ENCODE peak calls at places on chromosomes 2 and 18, in seven cellular contexts. One of them, this sample, is unnamed.

GRCh38 chr2:150339282-150339681 is 148.2 kb downstream of the RND3 start:
- DNase-seq in psoas muscle: no peak
- DNase-seq in Right ventricle myocardium superior: no peak
- DNase-seq in iPS DF 19.7: no peak
- DNase-seq in mesothelial cell of epicardium: no peak
- DNase-seq in dorsolateral prefrontal cortex: no peak
- DNase-seq in stimulated activated CD4-positive, alpha-beta T cell treated with anti-CD3 and anti-CD28 coated beads, Interleukin-15, amount 100 ng/mL, for 24 hours: no peak
- DNase-seq in this sample: no peak

GRCh38 chr18:13488281-13488929 is 238.0 kb downstream of the FAM210A start:
- DNase-seq in psoas muscle: no peak
- DNase-seq in Right ventricle myocardium superior: peak
- DNase-seq in iPS DF 19.7: no peak
- DNase-seq in mesothelial cell of epicardium: no peak
- DNase-seq in dorsolateral prefrontal cortex: no peak
- DNase-seq in stimulated activated CD4-positive, alpha-beta T cell treated with anti-CD3 and anti-CD28 coated beads, Interleukin-15, amount 100 ng/mL, for 24 hours: no peak
- DNase-seq in this sample: no peak

GRCh38 chr18:64693756-64694155 is 544.9 kb upstream of the LINC00305 start:
- DNase-seq in psoas muscle: no peak
- DNase-seq in Right ventricle myocardium superior: no peak
- DNase-seq in iPS DF 19.7: no peak
- DNase-seq in mesothelial cell of epicardium: no peak
- DNase-seq in dorsolateral prefrontal cortex: no peak
- DNase-seq in stimulated activated CD4-positive, alpha-beta T cell treated with anti-CD3 and anti-CD28 coated beads, Interleukin-15, amount 100 ng/mL, for 24 hours: no peak
- DNase-seq in this sample: no peak

GRCh38 chr2:45960057-45960863 is 308.8 kb downstream of the PRKCE start:
- DNase-seq in psoas muscle: no peak
- DNase-seq in Right ventricle myocardium superior: no peak
- DNase-seq in iPS DF 19.7: no peak
- DNase-seq in mesothelial cell of epicardium: no peak
- DNase-seq in dorsolateral prefrontal cortex: no peak
- DNase-seq in stimulated activated CD4-positive, alpha-beta T cell treated with anti-CD3 and anti-CD28 coated beads, Interleukin-15, amount 100 ng/mL, for 24 hours: no peak
- DNase-seq in this sample: no peak

GRCh38 chr2:173446722-173447121 is 92.0 kb downstream of the CDCA7 start:
- DNase-seq in psoas muscle: no peak
- DNase-seq in Right ventricle myocardium superior: no peak
- DNase-seq in iPS DF 19.7: no peak
- DNase-seq in mesothelial cell of epicardium: no peak
- DNase-seq in dorsolateral prefrontal cortex: no peak
- DNase-seq in stimulated activated CD4-positive, alpha-beta T cell treated with anti-CD3 and anti-CD28 coated beads, Interleukin-15, amount 100 ng/mL, for 24 hours: no peak
- DNase-seq in this sample: no peak

GRCh38 chr2:101698419-101699190 is 1.1 kb downstream of the MAP4K4 start:
- DNase-seq in psoas muscle: no peak
- DNase-seq in Right ventricle myocardium superior: no peak
- DNase-seq in iPS DF 19.7: no peak
- DNase-seq in mesothelial cell of epicardium: peak
- DNase-seq in dorsolateral prefrontal cortex: no peak
- DNase-seq in stimulated activated CD4-positive, alpha-beta T cell treated with anti-CD3 and anti-CD28 coated beads, Interleukin-15, amount 100 ng/mL, for 24 hours: peak
- DNase-seq in this sample: no peak

GRCh38 chr18:68841301-68841700 is 43.4 kb downstream of the CCDC102B start:
- DNase-seq in psoas muscle: no peak
- DNase-seq in Right ventricle myocardium superior: no peak
- DNase-seq in iPS DF 19.7: no peak
- DNase-seq in mesothelial cell of epicardium: no peak
- DNase-seq in dorsolateral prefrontal cortex: no peak
- DNase-seq in stimulated activated CD4-positive, alpha-beta T cell treated with anti-CD3 and anti-CD28 coated beads, Interleukin-15, amount 100 ng/mL, for 24 hours: no peak
- DNase-seq in this sample: no peak

GRCh38 chr2:61604433-61604832 is 66.3 kb upstream of the XPO1 start:
- DNase-seq in psoas muscle: no peak
- DNase-seq in Right ventricle myocardium superior: no peak
- DNase-seq in iPS DF 19.7: no peak
- DNase-seq in mesothelial cell of epicardium: no peak
- DNase-seq in dorsolateral prefrontal cortex: no peak
- DNase-seq in stimulated activated CD4-positive, alpha-beta T cell treated with anti-CD3 and anti-CD28 coated beads, Interleukin-15, amount 100 ng/mL, for 24 hours: no peak
- DNase-seq in this sample: no peak

GRCh38 chr2:71673402-71673795 is 220.0 kb downstream of the DYSF start:
- DNase-seq in psoas muscle: no peak
- DNase-seq in Right ventricle myocardium superior: no peak
- DNase-seq in iPS DF 19.7: no peak
- DNase-seq in mesothelial cell of epicardium: no peak
- DNase-seq in dorsolateral prefrontal cortex: no peak
- DNase-seq in stimulated activated CD4-positive, alpha-beta T cell treated with anti-CD3 and anti-CD28 coated beads, Interleukin-15, amount 100 ng/mL, for 24 hours: no peak
- DNase-seq in this sample: no peak

GRCh38 chr2:112750560-112750843 is 13.9 kb downstream of the CKAP2L start:
- DNase-seq in psoas muscle: no peak
- DNase-seq in Right ventricle myocardium superior: no peak
- DNase-seq in iPS DF 19.7: no peak
- DNase-seq in mesothelial cell of epicardium: no peak
- DNase-seq in dorsolateral prefrontal cortex: no peak
- DNase-seq in stimulated activated CD4-positive, alpha-beta T cell treated with anti-CD3 and anti-CD28 coated beads, Interleukin-15, amount 100 ng/mL, for 24 hours: no peak
- DNase-seq in this sample: no peak

GRCh38 chr2:94880507-94880906 is 9.3 kb downstream of the TEKT4 start:
- DNase-seq in psoas muscle: no peak
- DNase-seq in Right ventricle myocardium superior: no peak
- DNase-seq in iPS DF 19.7: no peak
- DNase-seq in mesothelial cell of epicardium: no peak
- DNase-seq in dorsolateral prefrontal cortex: no peak
- DNase-seq in stimulated activated CD4-positive, alpha-beta T cell treated with anti-CD3 and anti-CD28 coated beads, Interleukin-15, amount 100 ng/mL, for 24 hours: no peak
- DNase-seq in this sample: no peak

GRCh38 chr18:74788657-74789056 is 191.0 kb downstream of the ZNF407 start:
- DNase-seq in psoas muscle: no peak
- DNase-seq in Right ventricle myocardium superior: no peak
- DNase-seq in iPS DF 19.7: no peak
- DNase-seq in mesothelial cell of epicardium: no peak
- DNase-seq in dorsolateral prefrontal cortex: no peak
- DNase-seq in stimulated activated CD4-positive, alpha-beta T cell treated with anti-CD3 and anti-CD28 coated beads, Interleukin-15, amount 100 ng/mL, for 24 hours: no peak
- DNase-seq in this sample: no peak

GRCh38 chr2:231379266-231380215 is 16.0 kb upstream of the B3GNT7 start:
- DNase-seq in psoas muscle: no peak
- DNase-seq in Right ventricle myocardium superior: no peak
- DNase-seq in iPS DF 19.7: no peak
- DNase-seq in mesothelial cell of epicardium: no peak
- DNase-seq in dorsolateral prefrontal cortex: no peak
- DNase-seq in stimulated activated CD4-positive, alpha-beta T cell treated with anti-CD3 and anti-CD28 coated beads, Interleukin-15, amount 100 ng/mL, for 24 hours: no peak
- DNase-seq in this sample: no peak

This sample was measured in hippocampal formation.